ENCODE peak calls at places on chromosomes 12 and 14, in ten cellular contexts. One of them, this sample, is unnamed.

GRCh38 chr14:55921516-55921915 is 196.7 kb upstream of the PELI2 start:
- DNase-seq in Panc1: no peak
- DNase-seq in CD8-positive, alpha-beta T cell: no peak
- DNase-seq in nephron progenitor cell: no peak
- DNase-seq in cardiac fibroblast: no peak
- DNase-seq in HFFc6: no peak
- DNase-seq in neural crest cell: no peak
- DNase-seq in progenitor cell of endocrine pancreas: no peak
- DNase-seq in glutamatergic neuron: no peak
- DNase-seq in ovary: no peak
- DNase-seq in this sample: no peak

GRCh38 chr14:23137221-23138172 is 18.4 kb upstream of the CEBPE start:
- DNase-seq in Panc1: no peak
- DNase-seq in CD8-positive, alpha-beta T cell: no peak
- DNase-seq in nephron progenitor cell: no peak
- DNase-seq in cardiac fibroblast: no peak
- DNase-seq in HFFc6: no peak
- DNase-seq in neural crest cell: no peak
- DNase-seq in progenitor cell of endocrine pancreas: no peak
- DNase-seq in glutamatergic neuron: no peak
- DNase-seq in ovary: no peak
- DNase-seq in this sample: no peak

GRCh38 chr14:95061317-95062093 is 95.8 kb downstream of the DICER1 start:
- DNase-seq in Panc1: no peak
- DNase-seq in CD8-positive, alpha-beta T cell: no peak
- DNase-seq in nephron progenitor cell: no peak
- DNase-seq in cardiac fibroblast: no peak
- DNase-seq in HFFc6: no peak
- DNase-seq in neural crest cell: no peak
- DNase-seq in progenitor cell of endocrine pancreas: no peak
- DNase-seq in glutamatergic neuron: no peak
- DNase-seq in ovary: no peak
- DNase-seq in this sample: no peak

GRCh38 chr12:78240827-78241226 is 410.1 kb downstream of the NAV3 start:
- DNase-seq in Panc1: no peak
- DNase-seq in CD8-positive, alpha-beta T cell: no peak
- DNase-seq in nephron progenitor cell: no peak
- DNase-seq in cardiac fibroblast: no peak
- DNase-seq in HFFc6: no peak
- DNase-seq in neural crest cell: no peak
- DNase-seq in progenitor cell of endocrine pancreas: no peak
- DNase-seq in glutamatergic neuron: no peak
- DNase-seq in ovary: no peak
- DNase-seq in this sample: no peak

GRCh38 chr14:73237219-73237785 is at the start of gene PAPLN:
- DNase-seq in Panc1: no peak
- DNase-seq in CD8-positive, alpha-beta T cell: no peak
- DNase-seq in nephron progenitor cell: no peak
- DNase-seq in cardiac fibroblast: peak
- DNase-seq in HFFc6: no peak
- DNase-seq in neural crest cell: no peak
- DNase-seq in progenitor cell of endocrine pancreas: no peak
- DNase-seq in glutamatergic neuron: no peak
- DNase-seq in ovary: peak
- DNase-seq in this sample: no peak

GRCh38 chr12:106791531-106791930 is 17.0 kb downstream of the RIC8B start:
- DNase-seq in Panc1: no peak
- DNase-seq in CD8-positive, alpha-beta T cell: no peak
- DNase-seq in nephron progenitor cell: no peak
- DNase-seq in cardiac fibroblast: no peak
- DNase-seq in HFFc6: no peak
- DNase-seq in neural crest cell: no peak
- DNase-seq in progenitor cell of endocrine pancreas: no peak
- DNase-seq in glutamatergic neuron: no peak
- DNase-seq in ovary: no peak
- DNase-seq in this sample: no peak

GRCh38 chr12:50224026-50224692 is 57.0 kb upstream of the CERS5 start:
- DNase-seq in Panc1: peak
- DNase-seq in CD8-positive, alpha-beta T cell: no peak
- DNase-seq in nephron progenitor cell: no peak
- DNase-seq in cardiac fibroblast: no peak
- DNase-seq in HFFc6: peak
- DNase-seq in neural crest cell: no peak
- DNase-seq in progenitor cell of endocrine pancreas: no peak
- DNase-seq in glutamatergic neuron: no peak
- DNase-seq in ovary: no peak
- DNase-seq in this sample: no peak

GRCh38 chr12:6754406-6754805 is 1.5 kb upstream of the MLF2 start:
- DNase-seq in Panc1: no peak
- DNase-seq in CD8-positive, alpha-beta T cell: no peak
- DNase-seq in nephron progenitor cell: no peak
- DNase-seq in cardiac fibroblast: no peak
- DNase-seq in HFFc6: no peak
- DNase-seq in neural crest cell: no peak
- DNase-seq in progenitor cell of endocrine pancreas: no peak
- DNase-seq in glutamatergic neuron: no peak
- DNase-seq in ovary: no peak
- DNase-seq in this sample: no peak

GRCh38 chr14:64979336-64980074 is 7.2 kb upstream of the FNTB start:
- DNase-seq in Panc1: no peak
- DNase-seq in CD8-positive, alpha-beta T cell: no peak
- DNase-seq in nephron progenitor cell: no peak
- DNase-seq in cardiac fibroblast: peak
- DNase-seq in HFFc6: peak
- DNase-seq in neural crest cell: no peak
- DNase-seq in progenitor cell of endocrine pancreas: no peak
- DNase-seq in glutamatergic neuron: no peak
- DNase-seq in ovary: no peak
- DNase-seq in this sample: no peak

GRCh38 chr14:50928002-50928635 is 16.2 kb downstream of the PYGL start:
- DNase-seq in Panc1: no peak
- DNase-seq in CD8-positive, alpha-beta T cell: no peak
- DNase-seq in nephron progenitor cell: no peak
- DNase-seq in cardiac fibroblast: peak
- DNase-seq in HFFc6: peak
- DNase-seq in neural crest cell: no peak
- DNase-seq in progenitor cell of endocrine pancreas: no peak
- DNase-seq in glutamatergic neuron: no peak
- DNase-seq in ovary: no peak
- DNase-seq in this sample: no peak

GRCh38 chr12:108319277-108320234 is 19.6 kb downstream of the CMKLR1 start:
- DNase-seq in Panc1: no peak
- DNase-seq in CD8-positive, alpha-beta T cell: no peak
- DNase-seq in nephron progenitor cell: no peak
- DNase-seq in cardiac fibroblast: no peak
- DNase-seq in HFFc6: no peak
- DNase-seq in neural crest cell: no peak
- DNase-seq in progenitor cell of endocrine pancreas: no peak
- DNase-seq in glutamatergic neuron: no peak
- DNase-seq in ovary: no peak
- DNase-seq in this sample: no peak

GRCh38 chr12:31742891-31743290 is 14.1 kb upstream of the AMN1 start:
- DNase-seq in Panc1: no peak
- DNase-seq in CD8-positive, alpha-beta T cell: no peak
- DNase-seq in nephron progenitor cell: no peak
- DNase-seq in cardiac fibroblast: no peak
- DNase-seq in HFFc6: no peak
- DNase-seq in neural crest cell: no peak
- DNase-seq in progenitor cell of endocrine pancreas: no peak
- DNase-seq in glutamatergic neuron: no peak
- DNase-seq in ovary: no peak
- DNase-seq in this sample: no peak

GRCh38 chr14:56733396-56733795 is 76.9 kb downstream of the OTX2 start:
- DNase-seq in Panc1: no peak
- DNase-seq in CD8-positive, alpha-beta T cell: no peak
- DNase-seq in nephron progenitor cell: no peak
- DNase-seq in cardiac fibroblast: no peak
- DNase-seq in HFFc6: no peak
- DNase-seq in neural crest cell: no peak
- DNase-seq in progenitor cell of endocrine pancreas: no peak
- DNase-seq in glutamatergic neuron: peak
- DNase-seq in ovary: no peak
- DNase-seq in this sample: no peak

GRCh38 chr12:54294914-54295566 is 5.8 kb downstream of the NFE2 start:
- DNase-seq in Panc1: no peak
- DNase-seq in CD8-positive, alpha-beta T cell: no peak
- DNase-seq in nephron progenitor cell: no peak
- DNase-seq in cardiac fibroblast: no peak
- DNase-seq in HFFc6: no peak
- DNase-seq in neural crest cell: no peak
- DNase-seq in progenitor cell of endocrine pancreas: no peak
- DNase-seq in glutamatergic neuron: no peak
- DNase-seq in ovary: no peak
- DNase-seq in this sample: no peak

GRCh38 chr12:3152013-3152412 is 74.8 kb downstream of the TSPAN9 start:
- DNase-seq in Panc1: no peak
- DNase-seq in CD8-positive, alpha-beta T cell: no peak
- DNase-seq in nephron progenitor cell: no peak
- DNase-seq in cardiac fibroblast: peak
- DNase-seq in HFFc6: no peak
- DNase-seq in neural crest cell: no peak
- DNase-seq in progenitor cell of endocrine pancreas: no peak
- DNase-seq in glutamatergic neuron: peak
- DNase-seq in ovary: no peak
- DNase-seq in this sample: no peak

GRCh38 chr12:3152892-3153291 is 75.7 kb downstream of the TSPAN9 start:
- DNase-seq in Panc1: no peak
- DNase-seq in CD8-positive, alpha-beta T cell: no peak
- DNase-seq in nephron progenitor cell: no peak
- DNase-seq in cardiac fibroblast: no peak
- DNase-seq in HFFc6: no peak
- DNase-seq in neural crest cell: no peak
- DNase-seq in progenitor cell of endocrine pancreas: no peak
- DNase-seq in glutamatergic neuron: no peak
- DNase-seq in ovary: no peak
- DNase-seq in this sample: no peak

GRCh38 chr12:3149505-3150307 is 72.5 kb downstream of the TSPAN9 start:
- DNase-seq in Panc1: no peak
- DNase-seq in CD8-positive, alpha-beta T cell: no peak
- DNase-seq in nephron progenitor cell: no peak
- DNase-seq in cardiac fibroblast: no peak
- DNase-seq in HFFc6: no peak
- DNase-seq in neural crest cell: no peak
- DNase-seq in progenitor cell of endocrine pancreas: no peak
- DNase-seq in glutamatergic neuron: no peak
- DNase-seq in ovary: no peak
- DNase-seq in this sample: no peak

GRCh38 chr12:3150308-3150670 is 73.1 kb downstream of the TSPAN9 start:
- DNase-seq in Panc1: no peak
- DNase-seq in CD8-positive, alpha-beta T cell: no peak
- DNase-seq in nephron progenitor cell: no peak
- DNase-seq in cardiac fibroblast: no peak
- DNase-seq in HFFc6: no peak
- DNase-seq in neural crest cell: no peak
- DNase-seq in progenitor cell of endocrine pancreas: no peak
- DNase-seq in glutamatergic neuron: no peak
- DNase-seq in ovary: no peak
- DNase-seq in this sample: no peak

DNA sequence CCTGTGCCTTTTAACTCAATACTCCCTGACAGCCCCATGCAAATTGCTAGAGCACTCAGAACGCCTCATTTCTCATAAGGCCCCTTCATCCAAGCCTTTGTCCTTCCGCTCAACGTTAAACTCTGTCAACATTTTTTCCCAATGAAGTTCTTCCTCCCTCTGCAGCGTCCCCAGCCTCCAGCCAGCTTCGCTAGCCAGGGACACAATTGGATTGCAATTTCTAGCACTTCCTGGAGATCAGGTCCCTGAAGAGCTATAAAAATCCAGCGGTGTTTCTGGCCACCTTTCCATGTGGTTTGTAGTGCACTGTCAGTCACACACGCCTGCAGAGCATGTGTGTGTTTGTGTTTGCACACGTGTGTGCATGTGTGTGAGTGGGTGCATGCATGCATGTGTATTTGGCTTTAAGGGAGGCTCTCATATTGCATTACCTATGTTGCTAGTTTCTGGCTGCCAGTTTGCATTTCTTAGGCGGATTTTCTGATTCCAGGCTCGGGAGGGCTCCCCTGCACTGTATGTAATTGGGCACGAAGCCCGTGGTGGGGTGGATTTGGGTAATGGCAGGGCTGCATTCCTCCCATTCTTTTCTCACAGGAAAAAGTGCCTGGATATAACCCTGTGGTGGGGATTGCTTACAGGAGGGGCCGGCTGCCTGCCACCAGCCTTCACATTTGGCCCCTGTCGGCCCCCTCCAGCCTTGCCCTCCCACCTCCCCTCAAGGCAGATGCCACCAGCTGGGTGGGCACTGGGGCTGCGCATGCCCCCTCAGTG is 73.8 kb downstream of the TSPAN9 start:
- DNase-seq in Panc1: no peak
- DNase-seq in CD8-positive, alpha-beta T cell: no peak
- DNase-seq in nephron progenitor cell: no peak
- DNase-seq in cardiac fibroblast: peak
- DNase-seq in HFFc6: no peak
- DNase-seq in neural crest cell: no peak
- DNase-seq in progenitor cell of endocrine pancreas: no peak
- DNase-seq in glutamatergic neuron: no peak
- DNase-seq in ovary: no peak
- DNase-seq in this sample: no peak
- TF ChIP-seq CTCF in Panc1: no peak
- TF ChIP-seq CTCF in CD8-positive, alpha-beta T cell: no peak
- TF ChIP-seq CTCF in nephron progenitor cell: no peak
- TF ChIP-seq CTCF in cardiac fibroblast: no peak
- TF ChIP-seq CTCF in HFFc6: no peak
- TF ChIP-seq CTCF in neural crest cell: no peak
- TF ChIP-seq CTCF in progenitor cell of endocrine pancreas: no peak
- TF ChIP-seq CTCF in glutamatergic neuron: no peak
- TF ChIP-seq CTCF in ovary: no peak
- TF ChIP-seq CTCF in this sample: no peak

GRCh38 chr12:110059651-110060000 is 11.3 kb upstream of the C12orf76 start:
- DNase-seq in Panc1: no peak
- DNase-seq in CD8-positive, alpha-beta T cell: no peak
- DNase-seq in nephron progenitor cell: no peak
- DNase-seq in cardiac fibroblast: no peak
- DNase-seq in HFFc6: no peak
- DNase-seq in neural crest cell: no peak
- DNase-seq in progenitor cell of endocrine pancreas: no peak
- DNase-seq in glutamatergic neuron: no peak
- DNase-seq in ovary: no peak
- DNase-seq in this sample: no peak
- TF ChIP-seq CTCF in Panc1: no peak
- TF ChIP-seq CTCF in CD8-positive, alpha-beta T cell: no peak
- TF ChIP-seq CTCF in nephron progenitor cell: no peak
- TF ChIP-seq CTCF in cardiac fibroblast: no peak
- TF ChIP-seq CTCF in HFFc6: no peak
- TF ChIP-seq CTCF in neural crest cell: no peak
- TF ChIP-seq CTCF in progenitor cell of endocrine pancreas: no peak
- TF ChIP-seq CTCF in glutamatergic neuron: no peak
- TF ChIP-seq CTCF in ovary: no peak
- TF ChIP-seq CTCF in this sample: no peak

GRCh38 chr14:101225729-101226152 is 322.2 kb upstream of the RTL1 start:
- DNase-seq in Panc1: no peak
- DNase-seq in CD8-positive, alpha-beta T cell: no peak
- DNase-seq in nephron progenitor cell: no peak
- DNase-seq in cardiac fibroblast: no peak
- DNase-seq in HFFc6: no peak
- DNase-seq in neural crest cell: no peak
- DNase-seq in progenitor cell of endocrine pancreas: no peak
- DNase-seq in glutamatergic neuron: no peak
- DNase-seq in ovary: no peak
- DNase-seq in this sample: no peak
- TF ChIP-seq CTCF in Panc1: no peak
- TF ChIP-seq CTCF in CD8-positive, alpha-beta T cell: no peak
- TF ChIP-seq CTCF in nephron progenitor cell: no peak
- TF ChIP-seq CTCF in cardiac fibroblast: no peak
- TF ChIP-seq CTCF in HFFc6: no peak
- TF ChIP-seq CTCF in neural crest cell: no peak
- TF ChIP-seq CTCF in progenitor cell of endocrine pancreas: no peak
- TF ChIP-seq CTCF in glutamatergic neuron: no peak
- TF ChIP-seq CTCF in ovary: no peak
- TF ChIP-seq CTCF in this sample: no peak

GRCh38 chr12:29241821-29242591 is 92.9 kb downstream of the FAR2 start:
- DNase-seq in Panc1: peak
- DNase-seq in CD8-positive, alpha-beta T cell: no peak
- DNase-seq in nephron progenitor cell: no peak
- DNase-seq in cardiac fibroblast: peak
- DNase-seq in HFFc6: peak
- DNase-seq in neural crest cell: no peak
- DNase-seq in progenitor cell of endocrine pancreas: no peak
- DNase-seq in glutamatergic neuron: no peak
- DNase-seq in ovary: no peak
- DNase-seq in this sample: no peak
- TF ChIP-seq CTCF in Panc1: peak
- TF ChIP-seq CTCF in CD8-positive, alpha-beta T cell: no peak
- TF ChIP-seq CTCF in nephron progenitor cell: no peak
- TF ChIP-seq CTCF in cardiac fibroblast: peak
- TF ChIP-seq CTCF in HFFc6: no peak
- TF ChIP-seq CTCF in neural crest cell: no peak
- TF ChIP-seq CTCF in progenitor cell of endocrine pancreas: no peak
- TF ChIP-seq CTCF in glutamatergic neuron: no peak
- TF ChIP-seq CTCF in ovary: no peak
- TF ChIP-seq CTCF in this sample: no peak

This sample was measured in type B pancreatic cell.